ENCODE peak calls at places on chromosomes 6 and 20, in five cellular contexts. J is small intestine, G is adipocyte, E is aorta, F is ovary. U is an unnamed sample.

GRCh38 chr6:154672086-154672485 is 61.1 kb upstream of the SCAF8 start:
- DNase-seq in J (no peak), G (no peak), E (no peak), F (no peak), U (no peak)

GRCh38 chr6:144559865-144560603 is 274.9 kb downstream of the UTRN start:
- DNase-seq in J (peak; percentile 43), G (peak; percentile 65), E (no peak), F (no peak), U (peak; percentile 61)

GRCh38 chr20:1863296-1863695 is 31.9 kb upstream of the SIRPA start:
- DNase-seq in J (peak; percentile 40), G (no peak), E (no peak), F (no peak), U (no peak)

GRCh38 chr20:51480507-51481270 is 61.8 kb downstream of the NFATC2 start:
- DNase-seq in J (no peak), G (no peak), E (no peak), F (no peak), U (no peak)

GRCh38 chr20:17843246-17844132 is 125.1 kb downstream of the SNX5 start:
- DNase-seq in J (no peak), G (peak; percentile 95), E (peak; percentile 82), F (peak; percentile 71), U (no peak)

GRCh38 chr6:146914563-146915483 is 289.4 kb upstream of the STXBP5 start:
- DNase-seq in J (peak; percentile 33), G (peak; percentile 93), E (peak; percentile 71), F (peak; percentile 32), U (no peak)

GRCh38 chr20:9068896-9069663 is at the start of gene PLCB4:
- DNase-seq in J (peak; percentile 39), G (peak; percentile 72), E (peak; percentile 51), F (peak; percentile 28), U (no peak)

GRCh38 chr20:58891686-58892125 is 39.2 kb downstream of the GNAS start:
- DNase-seq in J (no peak), G (no peak), E (peak; percentile 60), F (peak; percentile 71), U (no peak)

GRCh38 chr6:108176281-108177089 is 10.7 kb downstream of the NR2E1 start:
- DNase-seq in J (no peak), G (no peak), E (no peak), F (no peak), U (no peak)

GRCh38 chr6:47169785-47170685 is 127.9 kb upstream of the ADGRF1 start:
- DNase-seq in J (no peak), G (peak; percentile 92), E (no peak), F (no peak), U (no peak)

GRCh38 chr6:123830110-123830509 is 26.4 kb downstream of the NKAIN2 start:
- DNase-seq in J (no peak), G (no peak), E (no peak), F (no peak), U (peak; percentile 22)

GRCh38 chr6:17475845-17476244 is 82.5 kb downstream of the CAP2 start:
- DNase-seq in J (no peak), G (no peak), E (no peak), F (no peak), U (no peak)

GRCh38 chr6:12288844-12289654 is 1.1 kb upstream of the EDN1 start:
- DNase-seq in J (peak; percentile 72), G (peak; percentile 84), E (peak; percentile 58), F (peak; percentile 23), U (peak; percentile 73)

GRCh38 chr6:152295346-152295745 is 341.8 kb downstream of the SYNE1 start:
- DNase-seq in J (no peak), G (peak; percentile 50), E (no peak), F (no peak), U (no peak)

GRCh38 chr6:121573466-121573865 is 138.0 kb downstream of the GJA1 start:
- DNase-seq in J (no peak), G (no peak), E (no peak), F (no peak), U (no peak)

GRCh38 chr20:49161428-49162152 is 26.5 kb downstream of the STAU1 start:
- DNase-seq in J (no peak), G (no peak), E (no peak), F (no peak), U (no peak)

GRCh38 chr20:58205850-58206249 is 22.6 kb downstream of the ANKRD60 start:
- DNase-seq in J (no peak), G (no peak), E (no peak), F (no peak), U (no peak)

GRCh38 chr6:33705268-33705885 is 6.1 kb downstream of the UQCC2 start:
- DNase-seq in J (no peak), G (no peak), E (no peak), F (no peak), U (no peak)

GRCh38 chr20:22447448-22447778 is 137.0 kb downstream of the FOXA2 start:
- DNase-seq in J (no peak), G (no peak), E (no peak), F (no peak), U (no peak)

GRCh38 chr6:120681204-120681603 is 653.1 kb downstream of the TBC1D32 start:
- DNase-seq in J (no peak), G (no peak), E (no peak), F (no peak), U (no peak)

GRCh38 chr6:33191383-33192104 is 723 bp downstream of the COL11A2 start:
- DNase-seq in J (no peak), G (no peak), E (peak; percentile 45), F (no peak), U (no peak)

GRCh38 chr6:100490065-100490464 is 25.3 kb upstream of the SIM1 start:
- DNase-seq in J (no peak), G (no peak), E (no peak), F (no peak), U (no peak)

GRCh38 chr6:19753822-19754221 is 83.3 kb upstream of the ID4 start:
- DNase-seq in J (peak; percentile 5), G (no peak), E (no peak), F (no peak), U (no peak)

GRCh38 chr6:166167801-166168615 is at the start of gene TBXT:
- DNase-seq in J (no peak), G (no peak), E (no peak), F (no peak), U (no peak)

GRCh38 chr6:169664227-169664626 is 37.6 kb downstream of the WDR27 start:
- DNase-seq in J (no peak), G (no peak), E (no peak), F (no peak), U (no peak)

DNA sequence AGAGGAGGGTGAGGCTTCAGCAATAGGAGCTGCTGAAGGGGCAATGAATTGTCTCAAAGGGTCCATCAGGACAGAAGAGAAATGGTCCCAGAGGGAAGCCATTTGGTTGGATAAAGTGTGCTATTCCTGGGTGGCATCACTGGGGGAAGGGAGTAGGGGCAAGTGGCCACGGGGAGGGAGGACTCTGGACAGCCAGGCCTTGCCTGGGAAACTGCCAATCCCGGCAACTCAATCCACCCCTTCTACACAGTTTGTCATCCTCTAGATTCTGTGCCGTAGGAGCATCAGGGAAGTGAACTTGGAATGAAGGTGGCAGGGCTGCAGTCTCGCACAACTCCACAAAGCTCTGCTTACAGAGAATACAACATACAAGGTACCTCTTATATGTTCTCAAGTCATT is 59.5 kb upstream of the RIPOR2 start:
- DNase-seq in J (no peak), G (no peak), E (no peak), F (no peak), U (no peak)
- H3K4me1 ChIP-seq in J (no peaks in the 10 kb centered on the region), G (peaks cover 4% of the 10 kb centered on the region), E (no peaks in the 10 kb centered on the region), F (no peaks in the 10 kb centered on the region), U (peaks cover 9% of the 10 kb centered on the region)

GRCh38 chr6:105588116-105588710 is 185.3 kb upstream of the PREP start:
- DNase-seq in J (no peak), G (no peak), E (no peak), F (no peak), U (no peak)
- H3K4me1 ChIP-seq in J (no peaks in the 10 kb centered on the region), G (no peaks in the 10 kb centered on the region), E (no peaks in the 10 kb centered on the region), F (no peaks in the 10 kb centered on the region), U (peaks cover 12% of the 10 kb centered on the region)

GRCh38 chr20:62759981-62760431 is 36.3 kb upstream of the MRGBP start:
- DNase-seq in J (no peak), G (no peak), E (peak; percentile 34), F (no peak), U (no peak)

GRCh38 chr20:62755817-62756724 is 40.2 kb upstream of the MRGBP start:
- DNase-seq in J (no peak), G (no peak), E (peak; percentile 52), F (no peak), U (no peak)

GRCh38 chr20:62760536-62761057 is 35.7 kb upstream of the MRGBP start:
- DNase-seq in J (no peak), G (no peak), E (peak; percentile 41), F (no peak), U (no peak)

GRCh38 chr20:62761058-62761758 is 35.1 kb upstream of the MRGBP start:
- DNase-seq in J (no peak), G (no peak), E (peak; percentile 50), F (no peak), U (no peak)

DNA sequence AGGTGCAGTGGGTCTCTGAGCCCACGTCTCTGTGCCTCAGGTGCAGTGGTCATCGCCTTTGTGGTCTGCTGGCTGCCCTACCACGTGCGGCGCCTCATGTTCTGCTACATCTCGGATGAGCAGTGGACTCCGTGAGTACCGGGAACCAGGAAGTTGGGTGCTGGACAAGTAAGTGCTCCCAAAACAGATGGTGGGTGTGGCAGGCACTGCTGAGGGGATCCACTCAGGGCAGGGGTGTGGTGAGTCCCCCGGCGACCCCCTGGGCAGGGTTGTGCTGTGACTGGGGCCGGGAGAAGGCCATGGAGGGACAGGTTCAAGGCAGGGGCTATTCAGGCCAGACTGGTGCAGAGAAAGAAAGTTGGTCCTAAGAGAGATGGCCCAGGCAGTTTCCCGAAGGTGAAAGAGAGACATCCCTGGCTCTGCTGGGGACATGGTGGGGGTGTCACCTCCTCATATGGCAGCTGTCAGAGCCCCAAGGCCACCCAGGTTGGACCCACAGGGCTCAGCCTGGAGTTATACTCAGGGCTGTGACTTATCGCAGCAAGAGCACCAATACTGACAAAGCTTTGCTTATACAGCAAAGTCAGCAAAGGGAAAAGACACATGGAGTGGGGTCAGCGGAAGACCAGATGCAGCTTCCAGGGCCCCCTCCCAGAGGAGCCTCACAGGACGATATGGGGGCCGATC is 37.9 kb upstream of the MRGBP start:
- DNase-seq in J (no peak), G (no peak), E (no peak), F (no peak), U (no peak)
- H3K4me1 ChIP-seq in J (no peaks in the 10 kb centered on the region), G (peaks cover 36% of the 10 kb centered on the region), E (no peaks in the 10 kb centered on the region), F (no peaks in the 10 kb centered on the region), U (no peaks in the 10 kb centered on the region)

GRCh38 chr6:128278876-128279275 is 241.5 kb downstream of the PTPRK start:
- DNase-seq in J (no peak), G (no peak), E (no peak), F (no peak), U (no peak)

GRCh38 chr6:128277379-128277778 is 243.0 kb downstream of the PTPRK start:
- DNase-seq in J (no peak), G (no peak), E (no peak), F (no peak), U (no peak)

GRCh38 chr6:128276311-128276710 is 244.1 kb downstream of the PTPRK start:
- DNase-seq in J (no peak), G (peak; percentile 32), E (no peak), F (no peak), U (no peak)

GRCh38 chr6:128275030-128275429 is 245.4 kb downstream of the PTPRK start:
- DNase-seq in J (no peak), G (peak; percentile 35), E (no peak), F (no peak), U (no peak)

DNA sequence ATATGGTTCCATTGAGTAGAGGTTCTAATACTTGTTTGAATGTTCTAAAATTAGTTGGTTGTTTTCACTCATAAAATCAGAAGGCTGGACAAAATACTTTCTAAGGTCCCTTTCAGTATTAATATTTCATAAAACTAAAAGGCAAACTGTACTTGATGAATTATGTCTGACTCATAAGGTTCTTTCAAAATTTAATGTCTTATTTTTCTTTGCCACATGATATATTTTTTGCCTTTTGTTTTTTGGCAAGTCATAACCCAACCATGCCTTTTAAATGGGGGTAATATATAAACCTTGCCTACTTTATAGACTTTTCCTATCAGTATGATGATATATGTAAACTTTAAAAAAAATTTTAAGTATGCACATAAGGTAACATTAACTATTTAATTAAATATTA is 244.7 kb downstream of the PTPRK start:
- DNase-seq in J (no peak), G (peak; percentile 32), E (no peak), F (no peak), U (no peak)
- H3K4me1 ChIP-seq in J (no peaks in the 10 kb centered on the region), G (peaks cover 22% of the 10 kb centered on the region), E (peaks cover 2% of the 10 kb centered on the region), F (peaks cover 1% of the 10 kb centered on the region), U (no peaks in the 10 kb centered on the region)

U was measured in HAP-1.